ENCODE peak calls at places on chromosome 19, in six cellular contexts. T, P, G, F, J and D are unnamed samples. For H3K4me1, the result is how much of the 10 kb centered on the place peaks cover.

GRCh38 chr19:14162871-14163297 is 26.5 kb upstream of the ASF1B start:
- DNase-seq in T (no peak), P (no peak), G (no peak), F (no peak), J (no peak), D (no peak)

GRCh38 chr19:42191855-42192254 is 25.6 kb downstream of the DEDD2 start:
- DNase-seq in T (no peak), P (no peak), G (no peak), F (no peak), J (peak), D (no peak)

GRCh38 chr19:43465468-43466120 is at the start of gene LYPD3:
- DNase-seq in T (peak), P (no peak), G (peak), F (no peak), J (peak), D (peak)

GRCh38 chr19:11013771-11014170 is 52.9 kb downstream of the SMARCA4 start:
- DNase-seq in T (no peak), P (no peak), G (no peak), F (no peak), J (no peak), D (peak)

GRCh38 chr19:3285647-3286176 is 61.3 kb downstream of the CELF5 start:
- DNase-seq in T (peak), P (no peak), G (no peak), F (no peak), J (no peak), D (no peak)

GRCh38 chr19:53849237-53849676 is 18.4 kb upstream of the MYADM start:
- DNase-seq in T (no peak), P (no peak), G (no peak), F (no peak), J (no peak), D (no peak)

GRCh38 chr19:48249502-48250014 is 6.2 kb downstream of the CARD8 start:
- DNase-seq in T (no peak), P (no peak), G (peak), F (peak), J (peak), D (no peak)

GRCh38 chr19:7272856-7273578 is 21.2 kb downstream of the INSR start:
- DNase-seq in T (no peak), P (no peak), G (no peak), F (no peak), J (no peak), D (no peak)

GRCh38 chr19:12784394-12784870 is 6.9 kb upstream of the JUNB start:
- DNase-seq in T (no peak), P (no peak), G (no peak), F (no peak), J (no peak), D (no peak)

GRCh38 chr19:10690351-10690781 is 10.9 kb upstream of the QTRT1 start:
- DNase-seq in T (peak), P (no peak), G (no peak), F (peak), J (peak), D (no peak)

GRCh38 chr19:16670291-16670690 is 9.4 kb downstream of the TMEM38A start:
- DNase-seq in T (no peak), P (no peak), G (no peak), F (no peak), J (no peak), D (no peak)

GRCh38 chr19:33705090-33705847 is 83.5 kb downstream of the CHST8 start:
- DNase-seq in T (peak), P (no peak), G (peak), F (no peak), J (no peak), D (peak)
- TF ChIP-seq CTCF in T (no peak), P (no peak), G (no peak), F (no peak), J (no peak), D (no peak)

GRCh38 chr19:18058208-18059009 is 28.3 kb downstream of the IL12RB1 start:
- DNase-seq in T (peak), P (peak), G (peak), F (peak), J (peak), D (no peak)
- H3K4me3 ChIP-seq in T (peak), P (peak), G (no peak), F (no peak), J (no peak), D (no peak)

DNA sequence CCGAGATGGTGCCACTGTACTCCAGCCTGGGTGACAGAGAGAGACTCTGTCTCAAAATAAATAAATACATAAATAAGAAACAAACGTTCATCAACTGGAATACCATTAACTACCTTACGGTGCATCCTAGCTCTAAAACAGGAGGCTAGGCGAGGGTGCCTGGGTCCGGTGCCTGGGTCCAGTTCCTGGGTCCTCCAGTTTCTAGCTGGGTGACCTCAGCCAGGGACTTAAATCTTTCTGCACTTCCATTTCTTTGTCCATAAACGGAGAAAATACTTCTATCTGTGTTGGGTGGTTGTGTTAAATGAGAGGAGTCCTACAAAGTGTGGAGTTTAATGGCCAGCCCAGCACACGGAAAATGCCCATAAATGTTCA is 34.0 kb downstream of the RFX2 start:
- DNase-seq in T (no peak), P (no peak), G (no peak), F (no peak), J (no peak), D (no peak)
- H3K4me1 ChIP-seq in T (under half), P (under half), G (under half), F (under half), J (under half), D (under half)

GRCh38 chr19:40285353-40286234 is 449 bp upstream of the AKT2 start:
- DNase-seq in T (peak), P (peak), G (peak), F (peak), J (peak), D (peak)
- TF ChIP-seq CTCF in T (no peak), P (no peak), G (no peak), F (no peak), J (no peak), D (no peak)

GRCh38 chr19:37926711-37927110 is 19.7 kb downstream of the SIPA1L3 start:
- DNase-seq in T (no peak), P (no peak), G (no peak), F (no peak), J (no peak), D (no peak)

GRCh38 chr19:37931941-37932655 is 25.1 kb downstream of the SIPA1L3 start:
- DNase-seq in T (peak), P (peak), G (peak), F (peak), J (peak), D (peak)

GRCh38 chr19:37928527-37929286 is 21.7 kb downstream of the SIPA1L3 start:
- DNase-seq in T (no peak), P (no peak), G (no peak), F (no peak), J (no peak), D (no peak)

GRCh38 chr19:37930416-37930815 is 23.4 kb downstream of the SIPA1L3 start:
- DNase-seq in T (no peak), P (no peak), G (no peak), F (no peak), J (peak), D (no peak)

DNA sequence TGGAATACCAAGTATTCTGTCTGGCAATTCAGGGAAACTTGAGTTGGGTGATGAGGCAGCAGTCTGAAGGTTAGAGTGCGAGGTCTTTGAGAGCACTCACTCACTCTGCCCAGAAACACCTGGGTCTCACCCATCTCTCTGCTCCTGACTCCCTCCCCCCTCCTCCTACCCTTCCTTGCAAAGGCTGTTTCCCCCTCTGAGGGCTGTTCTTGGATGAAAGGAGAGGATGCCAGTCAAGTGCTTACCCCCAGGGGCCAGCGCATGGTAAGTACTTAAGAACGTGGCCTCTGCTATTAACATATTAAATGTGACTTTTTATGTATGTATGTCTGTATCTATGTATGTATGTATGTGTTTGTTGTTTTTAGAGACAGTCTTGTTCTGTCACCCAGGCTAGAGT is 22.5 kb downstream of the SIPA1L3 start:
- DNase-seq in T (no peak), P (no peak), G (no peak), F (no peak), J (no peak), D (no peak)
- H3K4me3 ChIP-seq in T (no peak), P (no peak), G (no peak), F (no peak), J (no peak), D (no peak)